ENCODE peak calls at places on chromosomes 2 and 18, in five cellular contexts. One of them, this sample, is unnamed. For H3K36me3, the result is how much of the 10 kb centered on the place peaks cover.

GRCh38 chr2:32666704-32667103 is 38.9 kb downstream of the TTC27 start:
- DNase-seq in mesendoderm: no peak
- DNase-seq in neural progenitor cell: no peak
- DNase-seq in lower lobe of right lung: no peak
- DNase-seq in breast epithelium: no peak
- DNase-seq in this sample: no peak

GRCh38 chr18:7844418-7844817 is 277.3 kb downstream of the PTPRM start:
- DNase-seq in mesendoderm: no peak
- DNase-seq in neural progenitor cell: no peak
- DNase-seq in lower lobe of right lung: no peak
- DNase-seq in breast epithelium: no peak
- DNase-seq in this sample: no peak

GRCh38 chr2:6454286-6454990 is 411.3 kb downstream of the CMPK2 start:
- DNase-seq in mesendoderm: no peak
- DNase-seq in neural progenitor cell: no peak
- DNase-seq in lower lobe of right lung: no peak
- DNase-seq in breast epithelium: no peak
- DNase-seq in this sample: no peak

GRCh38 chr2:37812414-37812813 is 112.7 kb upstream of the RMDN2 start:
- DNase-seq in mesendoderm: no peak
- DNase-seq in neural progenitor cell: no peak
- DNase-seq in lower lobe of right lung: no peak
- DNase-seq in breast epithelium: no peak
- DNase-seq in this sample: no peak

GRCh38 chr2:177172034-177172880 is 40.3 kb upstream of the HNRNPA3 start:
- DNase-seq in mesendoderm: peak
- DNase-seq in neural progenitor cell: no peak
- DNase-seq in lower lobe of right lung: no peak
- DNase-seq in breast epithelium: no peak
- DNase-seq in this sample: no peak

GRCh38 chr2:8794923-8795825 is 42.2 kb downstream of the KIDINS220 start:
- DNase-seq in mesendoderm: no peak
- DNase-seq in neural progenitor cell: no peak
- DNase-seq in lower lobe of right lung: no peak
- DNase-seq in breast epithelium: no peak
- DNase-seq in this sample: no peak

GRCh38 chr2:119491776-119492525 is 32.3 kb downstream of the SCTR start:
- DNase-seq in mesendoderm: peak
- DNase-seq in neural progenitor cell: no peak
- DNase-seq in lower lobe of right lung: no peak
- DNase-seq in breast epithelium: peak
- DNase-seq in this sample: no peak

GRCh38 chr2:237952851-237953250 is 14.0 kb upstream of the UBE2F start:
- DNase-seq in mesendoderm: no peak
- DNase-seq in neural progenitor cell: no peak
- DNase-seq in lower lobe of right lung: no peak
- DNase-seq in breast epithelium: no peak
- DNase-seq in this sample: no peak

GRCh38 chr2:238942941-238943715 is 95.2 kb downstream of the TWIST2 start:
- DNase-seq in mesendoderm: no peak
- DNase-seq in neural progenitor cell: no peak
- DNase-seq in lower lobe of right lung: no peak
- DNase-seq in breast epithelium: no peak
- DNase-seq in this sample: peak

GRCh38 chr2:221716434-221717303 is 144.6 kb upstream of the EPHA4 start:
- DNase-seq in mesendoderm: no peak
- DNase-seq in neural progenitor cell: no peak
- DNase-seq in lower lobe of right lung: no peak
- DNase-seq in breast epithelium: no peak
- DNase-seq in this sample: no peak

GRCh38 chr18:50866765-50867164 is 12.2 kb upstream of the ME2 start:
- DNase-seq in mesendoderm: no peak
- DNase-seq in neural progenitor cell: no peak
- DNase-seq in lower lobe of right lung: no peak
- DNase-seq in breast epithelium: no peak
- DNase-seq in this sample: no peak

GRCh38 chr2:8639122-8639635 is 42.7 kb upstream of the ID2 start:
- DNase-seq in mesendoderm: no peak
- DNase-seq in neural progenitor cell: no peak
- DNase-seq in lower lobe of right lung: no peak
- DNase-seq in breast epithelium: no peak
- DNase-seq in this sample: peak

GRCh38 chr18:59823611-59824195 is 76.1 kb upstream of the PMAIP1 start:
- DNase-seq in mesendoderm: peak
- DNase-seq in neural progenitor cell: peak
- DNase-seq in lower lobe of right lung: no peak
- DNase-seq in breast epithelium: peak
- DNase-seq in this sample: no peak

GRCh38 chr2:219335373-219335786 is 2.8 kb upstream of the RESP18 start:
- DNase-seq in mesendoderm: peak
- DNase-seq in neural progenitor cell: peak
- DNase-seq in lower lobe of right lung: no peak
- DNase-seq in breast epithelium: no peak
- DNase-seq in this sample: no peak

GRCh38 chr18:36667811-36668210 is 161.0 kb downstream of the TPGS2 start:
- DNase-seq in mesendoderm: no peak
- DNase-seq in neural progenitor cell: no peak
- DNase-seq in lower lobe of right lung: no peak
- DNase-seq in breast epithelium: no peak
- DNase-seq in this sample: no peak

GRCh38 chr2:30178618-30179404 is 32.0 kb downstream of the YPEL5 start:
- DNase-seq in mesendoderm: no peak
- DNase-seq in neural progenitor cell: no peak
- DNase-seq in lower lobe of right lung: no peak
- DNase-seq in breast epithelium: no peak
- DNase-seq in this sample: no peak

DNA sequence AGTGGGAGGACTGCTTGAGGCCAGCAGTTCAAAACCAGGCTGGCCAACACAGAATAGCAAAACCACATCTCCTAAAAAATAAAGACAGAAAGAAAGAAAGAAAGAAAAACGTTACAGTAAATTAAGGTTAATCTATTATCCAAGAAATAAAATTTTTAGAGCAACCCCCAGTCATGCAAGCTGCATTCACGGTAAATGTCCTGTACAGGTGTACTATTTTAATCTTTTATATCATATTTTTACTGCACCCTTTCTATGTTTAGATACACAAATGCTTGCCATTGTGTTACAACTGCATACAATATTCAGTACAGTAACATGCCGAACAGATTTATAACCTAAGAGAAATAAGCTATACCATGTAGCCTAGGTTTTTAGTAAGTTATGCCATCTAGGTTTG is 6.0 kb downstream of the PDIA6 start:
- DNase-seq in mesendoderm: no peak
- DNase-seq in neural progenitor cell: no peak
- DNase-seq in lower lobe of right lung: no peak
- DNase-seq in breast epithelium: no peak
- DNase-seq in this sample: no peak
- H3K36me3 ChIP-seq in mesendoderm: under half
- H3K36me3 ChIP-seq in neural progenitor cell: under half
- H3K36me3 ChIP-seq in lower lobe of right lung: under half
- H3K36me3 ChIP-seq in breast epithelium: under half
- H3K36me3 ChIP-seq in this sample: under half

GRCh38 chr2:203413796-203414195 is 85.6 kb downstream of the ABI2 start:
- DNase-seq in mesendoderm: no peak
- DNase-seq in neural progenitor cell: no peak
- DNase-seq in lower lobe of right lung: no peak
- DNase-seq in breast epithelium: no peak
- DNase-seq in this sample: no peak
- H3K36me3 ChIP-seq in mesendoderm: under half
- H3K36me3 ChIP-seq in neural progenitor cell: under half
- H3K36me3 ChIP-seq in lower lobe of right lung: under half
- H3K36me3 ChIP-seq in breast epithelium: under half
- H3K36me3 ChIP-seq in this sample: under half

GRCh38 chr18:46134920-46135675 is 30.9 kb downstream of the HAUS1 start:
- DNase-seq in mesendoderm: peak
- DNase-seq in neural progenitor cell: peak
- DNase-seq in lower lobe of right lung: no peak
- DNase-seq in breast epithelium: no peak
- DNase-seq in this sample: no peak

GRCh38 chr18:46141199-46141598 is 37.0 kb downstream of the HAUS1 start:
- DNase-seq in mesendoderm: no peak
- DNase-seq in neural progenitor cell: no peak
- DNase-seq in lower lobe of right lung: no peak
- DNase-seq in breast epithelium: no peak
- DNase-seq in this sample: no peak

GRCh38 chr18:46140173-46140572 is 36.0 kb downstream of the HAUS1 start:
- DNase-seq in mesendoderm: no peak
- DNase-seq in neural progenitor cell: no peak
- DNase-seq in lower lobe of right lung: no peak
- DNase-seq in breast epithelium: no peak
- DNase-seq in this sample: no peak
- H3K36me3 ChIP-seq in mesendoderm: under half
- H3K36me3 ChIP-seq in neural progenitor cell: under half
- H3K36me3 ChIP-seq in lower lobe of right lung: under half
- H3K36me3 ChIP-seq in breast epithelium: under half
- H3K36me3 ChIP-seq in this sample: under half

DNA sequence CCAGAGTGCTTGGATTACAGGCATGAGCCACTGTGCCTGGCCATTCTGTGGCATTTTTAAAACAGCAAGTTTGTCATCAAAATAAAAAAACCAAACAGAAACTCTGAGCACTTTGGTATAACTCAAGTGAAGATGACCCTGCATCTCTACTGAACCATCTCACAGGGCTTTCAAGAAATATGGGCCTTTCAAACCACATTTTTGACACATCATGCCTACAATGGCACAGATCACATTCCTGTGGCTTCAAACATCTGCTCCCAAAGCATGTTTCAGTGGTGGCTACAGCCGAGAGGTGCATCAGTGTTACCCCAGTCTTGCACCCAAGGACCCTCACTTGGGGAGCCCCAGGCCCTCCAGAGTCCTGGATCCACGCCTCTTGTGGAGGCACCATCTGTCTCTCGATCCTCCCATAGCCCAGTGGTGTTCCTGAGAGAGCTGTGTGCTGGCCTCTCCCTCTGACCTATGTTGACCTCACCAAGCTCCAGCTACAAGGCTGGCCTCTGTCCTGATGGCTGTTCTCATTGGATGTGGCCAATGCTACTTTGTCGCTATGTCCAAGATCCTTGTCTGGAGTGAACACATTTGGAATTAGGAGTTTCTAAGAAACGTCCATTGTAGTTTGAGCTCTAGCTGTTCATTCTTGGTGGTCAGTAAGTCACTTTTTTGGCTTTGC is 55.2 kb upstream of the RALBP1 start:
- DNase-seq in mesendoderm: no peak
- DNase-seq in neural progenitor cell: no peak
- DNase-seq in lower lobe of right lung: no peak
- DNase-seq in breast epithelium: no peak
- DNase-seq in this sample: no peak
- H3K36me3 ChIP-seq in mesendoderm: under half
- H3K36me3 ChIP-seq in neural progenitor cell: under half
- H3K36me3 ChIP-seq in lower lobe of right lung: under half
- H3K36me3 ChIP-seq in breast epithelium: under half
- H3K36me3 ChIP-seq in this sample: under half

GRCh38 chr2:44325897-44326296 is 35.4 kb downstream of the PREPL start:
- DNase-seq in mesendoderm: no peak
- DNase-seq in neural progenitor cell: no peak
- DNase-seq in lower lobe of right lung: no peak
- DNase-seq in breast epithelium: no peak
- DNase-seq in this sample: no peak

GRCh38 chr2:44326548-44327269 is 34.6 kb downstream of the PREPL start:
- DNase-seq in mesendoderm: no peak
- DNase-seq in neural progenitor cell: no peak
- DNase-seq in lower lobe of right lung: no peak
- DNase-seq in breast epithelium: no peak
- DNase-seq in this sample: no peak

GRCh38 chr2:44320832-44321231 is 40.5 kb downstream of the PREPL start:
- DNase-seq in mesendoderm: no peak
- DNase-seq in neural progenitor cell: no peak
- DNase-seq in lower lobe of right lung: no peak
- DNase-seq in breast epithelium: no peak
- DNase-seq in this sample: no peak

GRCh38 chr2:44321360-44321759 is 39.9 kb downstream of the PREPL start:
- DNase-seq in mesendoderm: no peak
- DNase-seq in neural progenitor cell: no peak
- DNase-seq in lower lobe of right lung: no peak
- DNase-seq in breast epithelium: no peak
- DNase-seq in this sample: no peak

GRCh38 chr2:44324971-44325426 is 36.3 kb downstream of the PREPL start:
- DNase-seq in mesendoderm: peak
- DNase-seq in neural progenitor cell: no peak
- DNase-seq in lower lobe of right lung: no peak
- DNase-seq in breast epithelium: no peak
- DNase-seq in this sample: no peak
- H3K36me3 ChIP-seq in mesendoderm: under half
- H3K36me3 ChIP-seq in neural progenitor cell: under half
- H3K36me3 ChIP-seq in lower lobe of right lung: half or more
- H3K36me3 ChIP-seq in breast epithelium: under half
- H3K36me3 ChIP-seq in this sample: half or more

DNA sequence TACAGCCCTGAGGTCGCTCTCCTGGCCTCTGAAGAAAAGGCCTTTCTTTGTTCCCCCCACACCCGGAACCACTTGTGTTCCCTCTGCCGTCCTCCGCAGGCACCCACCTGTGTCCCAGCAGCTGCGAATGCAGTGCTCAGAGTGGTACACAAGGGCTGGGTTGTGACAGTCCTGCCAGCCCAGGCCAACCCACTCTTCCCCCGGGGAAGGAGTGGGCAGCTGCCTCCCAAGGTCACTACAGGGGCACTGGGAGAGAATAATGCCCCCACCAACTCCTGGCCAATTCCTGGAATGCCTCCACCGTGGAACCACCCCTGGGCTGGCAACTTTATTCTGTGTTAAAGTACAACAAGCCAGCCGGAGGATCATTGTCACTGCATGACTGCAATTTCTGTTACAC is 10.0 kb downstream of the GYPC start:
- DNase-seq in mesendoderm: no peak
- DNase-seq in neural progenitor cell: no peak
- DNase-seq in lower lobe of right lung: no peak
- DNase-seq in breast epithelium: no peak
- DNase-seq in this sample: no peak
- H3K36me3 ChIP-seq in mesendoderm: under half
- H3K36me3 ChIP-seq in neural progenitor cell: under half
- H3K36me3 ChIP-seq in lower lobe of right lung: under half
- H3K36me3 ChIP-seq in breast epithelium: under half
- H3K36me3 ChIP-seq in this sample: under half

DNA sequence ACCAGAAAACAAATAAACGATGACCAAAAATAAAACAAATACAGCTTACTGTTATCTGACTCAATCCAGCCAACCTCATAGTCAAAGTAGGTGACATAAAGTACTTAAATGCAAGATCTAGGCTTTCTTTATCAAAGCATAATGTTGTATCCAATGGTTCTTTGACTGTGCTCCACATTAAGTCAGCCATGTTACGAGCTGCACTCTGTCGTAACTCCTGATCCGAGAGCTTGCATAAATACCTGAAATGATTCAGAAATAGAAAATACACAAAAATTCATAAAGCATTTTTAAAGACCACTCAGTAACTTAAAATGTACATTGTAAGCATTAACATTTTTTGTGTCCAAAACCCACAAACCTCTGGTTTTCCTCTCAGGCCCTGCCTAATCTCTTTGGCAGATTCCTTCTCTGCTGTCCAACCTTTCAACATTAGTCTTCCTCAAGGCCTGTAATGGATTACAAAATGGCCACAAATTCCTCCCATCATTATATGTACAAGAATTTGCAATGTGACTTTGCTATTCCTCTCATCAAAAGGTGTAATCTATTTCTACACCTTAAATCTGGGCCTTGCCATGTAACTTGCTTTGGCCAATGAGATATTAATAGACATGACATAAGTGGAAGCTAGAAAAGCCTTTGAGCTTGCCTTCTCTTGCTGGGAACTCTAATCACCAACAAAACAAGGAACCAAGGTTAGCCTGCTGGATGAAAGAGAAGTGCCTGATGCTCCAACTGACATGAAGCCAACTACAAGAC is 90.6 kb downstream of the USP34 start:
- DNase-seq in mesendoderm: no peak
- DNase-seq in neural progenitor cell: no peak
- DNase-seq in lower lobe of right lung: no peak
- DNase-seq in breast epithelium: no peak
- DNase-seq in this sample: no peak
- H3K36me3 ChIP-seq in mesendoderm: under half
- H3K36me3 ChIP-seq in neural progenitor cell: under half
- H3K36me3 ChIP-seq in lower lobe of right lung: half or more
- H3K36me3 ChIP-seq in breast epithelium: under half
- H3K36me3 ChIP-seq in this sample: half or more